ENCODE peak calls at places on chromosomes 3 and 15, in nine cellular contexts. Z is skeletal muscle cell; S is NCI-H460; I is colonic mucosa; W is ELR; K is stimulated activated CD4-positive, alpha-beta T cell treated with anti-CD3 and anti-CD28 coated beads, Interleukin-4, amount 100 ng/mL, for 1 hour; F is upper lobe of left lung; T is stimulated activated CD8-positive, alpha-beta memory T cell treated with anti-CD3 and anti-CD28 coated beads, Interleukin-15, amount 100 ng/mL, for 24 hours; D is cardiac muscle cell. N is an unnamed sample.

GRCh38 chr3:155983834-155984474 is 113.5 kb downstream of the GMPS start:
- DNase-seq in Z (no peak), S (no peak), I (no peak), W (peak), K (no peak), F (no peak), T (no peak), D (peak), N (no peak)

GRCh38 chr3:132288357-132288756 is 28.9 kb upstream of the ACP3 start:
- DNase-seq in S (no peak), D (no peak), F (no peak), I (no peak), W (peak), K (no peak), Z (no peak), T (no peak), N (no peak)

GRCh38 chr15:84734794-84735479 is 13.5 kb upstream of the ZNF592 start:
- DNase-seq in F (peak), K (peak), D (peak), W (peak), T (no peak), S (peak), I (peak), Z (no peak), N (no peak)

GRCh38 chr3:104316118-104316517 is 1050.6 kb upstream of the ALCAM start:
- DNase-seq in T (no peak), K (no peak), W (peak), Z (peak), S (no peak), D (no peak), I (no peak), F (no peak), N (no peak)

GRCh38 chr3:26118165-26118564 is 328.3 kb downstream of the OXSM start:
- DNase-seq in K (no peak), D (peak), Z (no peak), F (no peak), T (no peak), I (no peak), W (peak), S (no peak), N (no peak)

GRCh38 chr15:55197362-55197705 is 593 bp upstream of the RSL24D1 start:
- DNase-seq in S (no peak), K (no peak), F (no peak), T (no peak), I (no peak), Z (no peak), D (no peak), W (peak), N (no peak)

GRCh38 chr15:63985221-63986184 is 60.8 kb downstream of the DAPK2 start:
- DNase-seq in Z (no peak), S (no peak), F (peak), I (no peak), T (no peak), K (no peak), W (no peak), D (peak), N (no peak)

GRCh38 chr3:6697722-6698121 is 163.2 kb upstream of the GRM7 start:
- DNase-seq in F (no peak), Z (no peak), T (no peak), S (no peak), K (no peak), I (no peak), D (no peak), W (no peak), N (no peak)

GRCh38 chr3:65687741-65688140 is 351.0 kb downstream of the MAGI1 start:
- DNase-seq in I (no peak), K (no peak), W (no peak), Z (no peak), D (no peak), F (no peak), S (no peak), T (no peak), N (no peak)

GRCh38 chr3:65436580-65436979 is 602.1 kb downstream of the MAGI1 start:
- DNase-seq in W (peak), T (no peak), S (peak), K (no peak), F (no peak), D (peak), Z (no peak), I (no peak), N (no peak)

GRCh38 chr3:62149962-62150361 is 223.4 kb downstream of the FEZF2 start:
- DNase-seq in T (no peak), Z (peak), S (no peak), I (no peak), W (peak), D (no peak), F (no peak), K (no peak), N (no peak)

GRCh38 chr15:46304320-46304719 is 669.5 kb downstream of the SQOR start:
- DNase-seq in I (no peak), F (no peak), K (no peak), D (peak), Z (no peak), T (no peak), W (peak), S (peak), N (no peak)

GRCh38 chr3:9600597-9600996 is 47.0 kb upstream of the LHFPL4 start:
- DNase-seq in S (peak), W (no peak), Z (no peak), F (peak), I (peak), D (no peak), K (peak), T (no peak), N (no peak)

GRCh38 chr15:49675051-49675450 is 54.2 kb downstream of the DTWD1 start:
- DNase-seq in T (no peak), K (no peak), F (no peak), Z (peak), S (peak), W (peak), I (no peak), D (no peak), N (no peak)

GRCh38 chr3:17759901-17760300 is 17.5 kb upstream of the TBC1D5 start:
- DNase-seq in T (no peak), W (peak), K (no peak), I (no peak), S (no peak), Z (no peak), F (no peak), D (no peak), N (no peak)

GRCh38 chr15:101277038-101277822 is at the start of gene SELENOS:
- DNase-seq in T (peak), D (peak), W (peak), Z (peak), F (peak), S (peak), I (peak), K (peak), N (peak)

GRCh38 chr3:169133178-169134161 is 530.0 kb downstream of the MECOM start:
- DNase-seq in I (no peak), T (no peak), Z (no peak), D (no peak), S (no peak), K (no peak), W (peak), F (no peak), N (no peak)

GRCh38 chr3:195079636-195080035 is 191.3 kb downstream of the XXYLT1 start:
- DNase-seq in K (no peak), Z (no peak), W (no peak), I (no peak), F (no peak), D (no peak), T (no peak), S (no peak), N (no peak)

GRCh38 chr3:52773361-52774065 is 2.8 kb upstream of the NEK4 start:
- DNase-seq in K (no peak), I (no peak), D (no peak), S (no peak), Z (no peak), T (no peak), W (no peak), F (no peak), N (no peak)

GRCh38 chr3:183449791-183450190 is 21.4 kb upstream of the MCF2L2 start:
- DNase-seq in Z (no peak), S (no peak), T (no peak), K (no peak), D (no peak), F (no peak), W (peak), I (no peak), N (no peak)

GRCh38 chr15:64870350-64870749 is 28.6 kb downstream of the PLEKHO2 start:
- DNase-seq in K (no peak), I (no peak), T (no peak), W (no peak), S (no peak), D (no peak), Z (no peak), F (no peak), N (no peak)

GRCh38 chr15:62469874-62470688 is 305.0 kb upstream of the C2CD4B start:
- DNase-seq in F (peak), Z (peak), I (no peak), S (no peak), W (peak), D (no peak), K (no peak), T (no peak), N (no peak)

N was measured in NCI-H2107.